ENCODE peak calls at places on chromosome 20, in four cellular contexts. One of them, this sample, is unnamed.

GRCh38 chr20:42742926-42743325 is 446.8 kb downstream of the PTPRT start:
- DNase-seq in GM12865: no peak
- DNase-seq in endodermal cell: no peak
- DNase-seq in T1000: no peak
- DNase-seq in this sample: no peak

GRCh38 chr20:50292324-50293243 is 102.0 kb downstream of the CEBPB start:
- DNase-seq in GM12865: no peak
- DNase-seq in endodermal cell: peak
- DNase-seq in T1000: peak
- DNase-seq in this sample: no peak

GRCh38 chr20:23167436-23167835 is 81.3 kb upstream of the CD93 start:
- DNase-seq in GM12865: no peak
- DNase-seq in endodermal cell: no peak
- DNase-seq in T1000: no peak
- DNase-seq in this sample: no peak

GRCh38 chr20:20143646-20144045 is 91.3 kb downstream of the CFAP61 start:
- DNase-seq in GM12865: no peak
- DNase-seq in endodermal cell: no peak
- DNase-seq in T1000: no peak
- DNase-seq in this sample: no peak

GRCh38 chr20:11646359-11646758 is 271.3 kb upstream of the BTBD3 start:
- DNase-seq in GM12865: no peak
- DNase-seq in endodermal cell: peak
- DNase-seq in T1000: no peak
- DNase-seq in this sample: no peak

GRCh38 chr20:3072530-3073250 is 1.3 kb downstream of the OXT start:
- DNase-seq in GM12865: no peak
- DNase-seq in endodermal cell: no peak
- DNase-seq in T1000: no peak
- DNase-seq in this sample: no peak

GRCh38 chr20:51350941-51351631 is 191.4 kb downstream of the NFATC2 start:
- DNase-seq in GM12865: no peak
- DNase-seq in endodermal cell: no peak
- DNase-seq in T1000: peak
- DNase-seq in this sample: peak

GRCh38 chr20:58994390-58995159 is 12.5 kb downstream of the CTSZ start:
- DNase-seq in GM12865: no peak
- DNase-seq in endodermal cell: peak
- DNase-seq in T1000: no peak
- DNase-seq in this sample: no peak

GRCh38 chr20:51609251-51609650 is 66.7 kb upstream of the NFATC2 start:
- DNase-seq in GM12865: no peak
- DNase-seq in endodermal cell: no peak
- DNase-seq in T1000: no peak
- DNase-seq in this sample: no peak

GRCh38 chr20:45925821-45926506 is 8.5 kb upstream of the PCIF1 start:
- DNase-seq in GM12865: no peak
- DNase-seq in endodermal cell: no peak
- DNase-seq in T1000: no peak
- DNase-seq in this sample: no peak

GRCh38 chr20:21090112-21090737 is 15.9 kb downstream of the LINC00237 start:
- DNase-seq in GM12865: no peak
- DNase-seq in endodermal cell: peak
- DNase-seq in T1000: no peak
- DNase-seq in this sample: no peak

GRCh38 chr20:23826541-23827018 is at the start of gene CST2:
- DNase-seq in GM12865: no peak
- DNase-seq in endodermal cell: peak
- DNase-seq in T1000: no peak
- DNase-seq in this sample: no peak

GRCh38 chr20:46512943-46513844 is at the start of gene ZNF334:
- DNase-seq in GM12865: peak
- DNase-seq in endodermal cell: peak
- DNase-seq in T1000: no peak
- DNase-seq in this sample: peak

GRCh38 chr20:24365685-24366084 is 103.7 kb upstream of the SYNDIG1 start:
- DNase-seq in GM12865: no peak
- DNase-seq in endodermal cell: no peak
- DNase-seq in T1000: no peak
- DNase-seq in this sample: no peak

GRCh38 chr20:48319943-48320584 is 507.7 kb downstream of the PREX1 start:
- DNase-seq in GM12865: no peak
- DNase-seq in endodermal cell: peak
- DNase-seq in T1000: no peak
- DNase-seq in this sample: no peak

GRCh38 chr20:64151634-64152530 is 12.4 kb upstream of the MYT1 start:
- DNase-seq in GM12865: no peak
- DNase-seq in endodermal cell: no peak
- DNase-seq in T1000: no peak
- DNase-seq in this sample: no peak

GRCh38 chr20:45410887-45411286 is 2.8 kb downstream of the DBNDD2 start:
- DNase-seq in GM12865: no peak
- DNase-seq in endodermal cell: no peak
- DNase-seq in T1000: no peak
- DNase-seq in this sample: no peak

GRCh38 chr20:57552471-57552870 is 8.4 kb upstream of the PCK1 start:
- DNase-seq in GM12865: no peak
- DNase-seq in endodermal cell: no peak
- DNase-seq in T1000: no peak
- DNase-seq in this sample: no peak

GRCh38 chr20:189611-190010 is at the start of gene DEFB128:
- DNase-seq in GM12865: no peak
- DNase-seq in endodermal cell: no peak
- DNase-seq in T1000: no peak
- DNase-seq in this sample: no peak

GRCh38 chr20:17427646-17428045 is 103.5 kb downstream of the BFSP1 start:
- DNase-seq in GM12865: no peak
- DNase-seq in endodermal cell: no peak
- DNase-seq in T1000: no peak
- DNase-seq in this sample: no peak

GRCh38 chr20:24958506-24959385 is 9.7 kb downstream of the CST7 start:
- DNase-seq in GM12865: no peak
- DNase-seq in endodermal cell: peak
- DNase-seq in T1000: no peak
- DNase-seq in this sample: no peak

GRCh38 chr20:16615199-16615598 is 42.0 kb upstream of the KIF16B start:
- DNase-seq in GM12865: no peak
- DNase-seq in endodermal cell: no peak
- DNase-seq in T1000: no peak
- DNase-seq in this sample: no peak

GRCh38 chr20:34037121-34037520 is 43.4 kb downstream of the RALY start:
- DNase-seq in GM12865: no peak
- DNase-seq in endodermal cell: no peak
- DNase-seq in T1000: no peak
- DNase-seq in this sample: no peak

GRCh38 chr20:31572701-31573554 is 32.2 kb upstream of the ID1 start:
- DNase-seq in GM12865: peak
- DNase-seq in endodermal cell: peak
- DNase-seq in T1000: peak
- DNase-seq in this sample: peak

GRCh38 chr20:20665200-20665599 is 47.2 kb downstream of the RALGAPA2 start:
- DNase-seq in GM12865: no peak
- DNase-seq in endodermal cell: no peak
- DNase-seq in T1000: no peak
- DNase-seq in this sample: no peak

GRCh38 chr20:6920991-6921613 is 153.6 kb downstream of the BMP2 start:
- DNase-seq in GM12865: no peak
- DNase-seq in endodermal cell: no peak
- DNase-seq in T1000: no peak
- DNase-seq in this sample: no peak

GRCh38 chr20:44776977-44777376 is 31.3 kb downstream of the KCNK15 start:
- DNase-seq in GM12865: no peak
- DNase-seq in endodermal cell: peak
- DNase-seq in T1000: no peak
- DNase-seq in this sample: no peak

GRCh38 chr20:46348972-46349741 is 40.9 kb upstream of the CDH22 start:
- DNase-seq in GM12865: peak
- DNase-seq in endodermal cell: peak
- DNase-seq in T1000: peak
- DNase-seq in this sample: no peak

GRCh38 chr20:53805895-53806384 is 212.3 kb upstream of the ZNF217 start:
- DNase-seq in GM12865: no peak
- DNase-seq in endodermal cell: no peak
- DNase-seq in T1000: peak
- DNase-seq in this sample: peak

GRCh38 chr20:62123450-62124118 is 1.3 kb downstream of the LSM14B start:
- DNase-seq in GM12865: no peak
- DNase-seq in endodermal cell: peak
- DNase-seq in T1000: no peak
- DNase-seq in this sample: no peak

GRCh38 chr20:10288954-10289646 is 70.5 kb downstream of the SNAP25 start:
- DNase-seq in GM12865: no peak
- DNase-seq in endodermal cell: no peak
- DNase-seq in T1000: no peak
- DNase-seq in this sample: no peak

GRCh38 chr20:20267685-20268429 is 100.0 kb upstream of the INSM1 start:
- DNase-seq in GM12865: no peak
- DNase-seq in endodermal cell: peak
- DNase-seq in T1000: no peak
- DNase-seq in this sample: no peak

GRCh38 chr20:33273117-33273851 is 9.7 kb upstream of the BPIFB1 start:
- DNase-seq in GM12865: no peak
- DNase-seq in endodermal cell: peak
- DNase-seq in T1000: no peak
- DNase-seq in this sample: no peak

GRCh38 chr20:62977613-62978558 is 25.4 kb downstream of the SLC17A9 start:
- DNase-seq in GM12865: peak
- DNase-seq in endodermal cell: no peak
- DNase-seq in T1000: no peak
- DNase-seq in this sample: no peak